ENCODE peak calls at places on chromosomes 6 and 20, in ten cellular contexts. S is AG04450; E is CD8-positive, alpha-beta memory T cell; Z is K562; F is WERI-Rb-1; Q is upper lobe of right lung; C is fibroblast of mammary gland; O is dorsolateral prefrontal cortex; U is effector memory CD4-positive, alpha-beta T cell; V is fibroblast of lung. G is an unnamed sample.

GRCh38 chr6:29999426-29999825 is 57.1 kb downstream of the HLA-A start:
- DNase-seq in S (no peak), E (no peak), Z (no peak), F (no peak), Q (no peak), C (no peak), O (no peak), U (no peak), V (no peak), G (no peak)

GRCh38 chr6:105069821-105070445 is 109.9 kb downstream of the POPDC3 start:
- DNase-seq in S (no peak), E (no peak), Z (no peak), F (no peak), Q (no peak), C (peak; percentile 45), O (no peak), U (no peak), V (no peak), G (no peak)

GRCh38 chr6:38460216-38460615 is 179.5 kb downstream of the BTBD9 start:
- DNase-seq in S (peak; percentile 30), E (no peak), Z (no peak), F (no peak), Q (no peak), C (peak; percentile 66), O (no peak), U (no peak), V (peak; percentile 87), G (peak; percentile 28)

GRCh38 chr6:17473554-17473953 is 80.2 kb downstream of the CAP2 start:
- DNase-seq in S (no peak), E (no peak), Z (no peak), F (no peak), Q (no peak), C (no peak), O (no peak), U (no peak), V (no peak), G (no peak)

GRCh38 chr20:61871913-61872312 is 193.8 kb downstream of the TAF4 start:
- DNase-seq in S (no peak), E (no peak), Z (no peak), F (no peak), Q (no peak), C (no peak), O (no peak), U (no peak), V (no peak), G (no peak)

GRCh38 chr6:2970034-2970685 is 1.2 kb downstream of the SERPINB6 start:
- DNase-seq in S (no peak), E (no peak), Z (no peak), F (no peak), Q (no peak), C (no peak), O (no peak), U (no peak), V (peak; percentile 59), G (no peak)

GRCh38 chr6:114404339-114404955 is 61.6 kb upstream of the HS3ST5 start:
- DNase-seq in S (no peak), E (no peak), Z (no peak), F (no peak), Q (no peak), C (no peak), O (no peak), U (no peak), V (no peak), G (no peak)

GRCh38 chr6:113649916-113650609 is 207.1 kb upstream of the MARCKS start:
- DNase-seq in S (no peak), E (no peak), Z (no peak), F (no peak), Q (no peak), C (no peak), O (no peak), U (no peak), V (no peak), G (no peak)

GRCh38 chr20:36219671-36220220 is 16.5 kb upstream of the AAR2 start:
- DNase-seq in S (no peak), E (no peak), Z (no peak), F (no peak), Q (no peak), C (no peak), O (peak; percentile 72), U (no peak), V (no peak), G (no peak)

GRCh38 chr6:151620179-151620578 is 126.4 kb downstream of the CCDC170 start:
- DNase-seq in S (no peak), E (no peak), Z (no peak), F (no peak), Q (no peak), C (no peak), O (no peak), U (no peak), V (no peak), G (no peak)

GRCh38 chr6:170230520-170231390 is 60.1 kb downstream of the DLL1 start:
- DNase-seq in S (no peak), E (no peak), Z (no peak), F (no peak), Q (peak; percentile 45), C (no peak), O (no peak), U (no peak), V (no peak), G (no peak)

GRCh38 chr6:105014448-105014847 is 57.5 kb downstream of the LIN28B start:
- DNase-seq in S (no peak), E (no peak), Z (no peak), F (no peak), Q (no peak), C (no peak), O (no peak), U (no peak), V (no peak), G (no peak)

GRCh38 chr6:57248311-57248895 is 26.3 kb upstream of the RAB23 start:
- DNase-seq in S (no peak), E (no peak), Z (no peak), F (no peak), Q (no peak), C (no peak), O (no peak), U (no peak), V (no peak), G (no peak)

GRCh38 chr6:20280288-20280621 is 68.0 kb upstream of the MBOAT1 start:
- DNase-seq in S (no peak), E (no peak), Z (no peak), F (no peak), Q (no peak), C (no peak), O (no peak), U (no peak), V (no peak), G (no peak)

DNA sequence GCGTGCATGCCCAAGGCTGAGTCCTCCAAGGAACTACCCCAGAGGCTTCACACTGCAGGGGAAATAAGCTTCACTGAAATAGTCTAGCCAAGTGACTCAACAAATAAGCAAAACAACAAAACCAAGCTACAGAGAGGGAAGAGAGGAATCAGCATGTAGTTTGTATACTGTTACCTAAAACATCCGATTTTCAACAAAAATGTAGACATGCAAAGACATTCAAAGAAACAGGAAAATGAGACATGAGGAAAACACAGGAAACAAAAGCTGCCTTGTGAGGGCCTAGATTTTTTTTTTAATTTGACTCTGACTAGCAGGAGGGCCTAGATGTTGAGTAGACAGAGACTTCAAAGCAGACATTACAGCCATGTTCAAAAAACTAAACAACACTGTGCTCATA is 16.6 kb upstream of the KIF25 start:
- DNase-seq in S (no peak), E (no peak), Z (no peak), F (no peak), Q (no peak), C (no peak), O (no peak), U (no peak), V (no peak), G (no peak)
- H3K4me3 ChIP-seq in S (no peak overlapping the region), E (no peak overlapping the region), Z (no peak overlapping the region), F (no peak overlapping the region), Q (no peak overlapping the region), C (no peak overlapping the region), O (no peak overlapping the region), U (no peak overlapping the region), V (no peak overlapping the region), G (no peak overlapping the region)

DNA sequence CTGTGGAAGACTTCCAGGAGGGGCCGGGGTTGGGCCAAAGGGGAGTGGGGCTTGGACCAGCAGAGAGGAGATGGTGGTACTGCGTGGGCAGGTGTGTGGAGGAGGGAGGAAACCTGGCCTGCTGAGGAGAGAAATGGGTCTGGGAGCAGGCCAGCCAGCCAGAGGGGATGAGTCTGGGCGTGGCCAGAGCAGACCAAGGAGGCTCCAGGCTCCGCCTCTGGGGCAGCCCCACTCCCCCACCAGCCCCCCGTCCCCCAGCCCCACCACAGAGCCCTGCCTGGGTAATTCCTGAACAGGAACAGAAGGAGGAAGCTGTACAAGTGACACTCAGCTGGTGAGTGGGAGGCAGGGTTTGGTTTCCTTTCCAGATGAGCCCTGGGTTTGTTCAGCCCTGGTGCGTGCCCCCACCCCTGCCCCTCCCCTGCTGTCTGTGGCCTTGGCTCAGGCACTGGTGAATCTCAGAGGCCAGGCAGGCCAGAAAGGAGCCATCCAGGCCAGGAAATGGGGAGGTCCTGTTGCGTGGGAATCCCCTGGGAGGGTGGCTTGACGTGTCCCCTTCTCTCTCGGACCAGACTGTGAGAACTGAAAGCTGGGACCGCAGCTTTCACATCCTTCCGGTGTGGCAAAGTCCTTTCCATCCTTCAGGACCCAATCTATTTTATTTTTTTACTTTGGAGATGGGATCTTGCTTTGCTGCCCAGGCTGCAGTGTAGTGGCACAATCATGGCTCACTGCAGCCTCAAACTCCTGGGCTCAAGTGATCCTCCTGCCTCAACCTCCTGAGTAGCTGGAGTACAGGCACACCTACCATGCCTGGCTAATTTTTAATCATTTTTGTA is 9.4 kb upstream of the SRC start:
- DNase-seq in S (no peak), E (no peak), Z (peak; percentile 70), F (peak; percentile 18), Q (peak; percentile 84), C (peak; percentile 41), O (no peak), U (no peak), V (peak; percentile 15), G (no peak)
- H3K4me3 ChIP-seq in S (no peak overlapping the region), E (no peak overlapping the region), Z (no peak overlapping the region), F (no peak overlapping the region), Q (no peak overlapping the region), C (no peak overlapping the region), O (no peak overlapping the region), U (no peak overlapping the region), V (no peak overlapping the region), G (no peak overlapping the region)

DNA sequence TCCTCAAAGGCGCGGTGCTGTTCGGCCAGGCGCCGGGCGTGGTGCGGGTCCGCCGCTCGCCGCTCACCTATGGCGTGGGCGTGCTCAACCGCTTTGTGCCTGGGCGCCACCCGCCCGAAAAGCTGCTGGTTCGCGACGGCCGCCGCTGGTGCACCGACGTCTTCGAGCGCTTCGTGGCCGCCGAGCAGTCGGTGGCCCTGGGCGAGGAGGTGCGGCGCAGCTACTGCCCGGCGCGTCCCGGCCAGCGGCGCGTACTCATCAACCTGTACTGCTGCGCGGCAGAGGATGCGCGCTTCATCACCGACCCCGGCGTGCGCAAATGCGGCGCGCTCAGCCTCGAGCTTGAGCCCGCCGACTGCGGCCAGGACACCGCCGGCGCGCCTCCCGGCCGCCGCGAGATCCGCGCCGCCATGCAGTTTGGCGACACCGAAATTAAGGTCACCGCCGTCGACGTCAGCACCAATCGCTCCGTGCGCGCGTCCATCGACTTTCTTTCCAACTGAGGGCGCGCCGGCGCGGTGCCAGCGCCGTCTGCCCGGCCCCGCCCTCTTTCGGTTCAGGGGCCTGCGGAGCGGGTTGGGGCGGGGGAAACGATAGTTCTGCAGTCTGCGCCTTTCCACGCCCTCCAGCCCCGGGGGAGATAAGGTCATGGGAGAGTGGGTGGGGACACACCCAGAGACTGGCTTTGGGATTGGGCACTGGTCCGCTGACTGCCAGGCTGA is 15.7 kb downstream of the ADISSP start:
- DNase-seq in S (no peak), E (peak; percentile 49), Z (no peak), F (no peak), Q (peak; percentile 84), C (no peak), O (no peak), U (peak; percentile 26), V (peak; percentile 31), G (no peak)
- H3K4me3 ChIP-seq in S (no peak overlapping the region), E (no peak overlapping the region), Z (no peak overlapping the region), F (no peak overlapping the region), Q (peak overlapping the region; percentile 40), C (no peak overlapping the region), O (peak overlapping the region; percentile 62), U (peak overlapping the region; percentile 35), V (no peak overlapping the region), G (no peak overlapping the region)

GRCh38 chr20:3660262-3661059 is 2.7 kb downstream of the GFRA4 start:
- DNase-seq in S (no peak), E (no peak), Z (no peak), F (peak; percentile 4), Q (peak; percentile 54), C (no peak), O (no peak), U (no peak), V (no peak), G (no peak)
- H3K4me3 ChIP-seq in S (no peak overlapping the region), E (no peak overlapping the region), Z (no peak overlapping the region), F (peak overlapping the region; percentile 30), Q (no peak overlapping the region), C (no peak overlapping the region), O (peak overlapping the region; percentile 8), U (no peak overlapping the region), V (no peak overlapping the region), G (no peak overlapping the region)